ENCODE peak calls at places on chromosomes 16 and 17, in five cellular contexts. D is caudate nucleus, R is OCI-LY7, F is adrenal gland, G is mesendoderm. T is an unnamed sample.

GRCh38 chr16:2912330-2913199 is 834 bp downstream of the FLYWCH1 start:
- DNase-seq in D (no peak), R (peak), F (peak), G (peak), T (no peak)

GRCh38 chr16:26605872-26606271 is 460.9 kb upstream of the C16orf82 start:
- DNase-seq in D (no peak), R (peak), F (no peak), G (no peak), T (no peak)

GRCh38 chr17:37713624-37714023 is 31.2 kb downstream of the HNF1B start:
- DNase-seq in D (no peak), R (no peak), F (no peak), G (no peak), T (no peak)

GRCh38 chr16:84604477-84605013 is 13.3 kb downstream of the COTL1 start:
- DNase-seq in D (no peak), R (no peak), F (no peak), G (no peak), T (no peak)

GRCh38 chr17:76844846-76845245 is 23.4 kb upstream of the MGAT5B start:
- DNase-seq in D (no peak), R (peak), F (no peak), G (no peak), T (no peak)

GRCh38 chr17:34519286-34519685 is 60.1 kb upstream of the TMEM132E start:
- DNase-seq in D (no peak), R (peak), F (peak), G (peak), T (no peak)

GRCh38 chr16:76114681-76115080 is 162.5 kb upstream of the CNTNAP4 start:
- DNase-seq in D (no peak), R (no peak), F (no peak), G (no peak), T (no peak)

GRCh38 chr16:67039260-67040020 is 10.5 kb downstream of the CBFB start:
- DNase-seq in D (no peak), R (no peak), F (no peak), G (no peak), T (no peak)

GRCh38 chr17:29207986-29208385 is 27.8 kb upstream of the MYO18A start:
- DNase-seq in D (no peak), R (no peak), F (no peak), G (no peak), T (no peak)

GRCh38 chr17:17537311-17538099 is 41.3 kb upstream of the RASD1 start:
- DNase-seq in D (no peak), R (no peak), F (peak), G (no peak), T (no peak)

GRCh38 chr16:17070882-17071592 is 399.7 kb downstream of the XYLT1 start:
- DNase-seq in D (peak), R (peak), F (peak), G (peak), T (peak)

GRCh38 chr17:45812102-45812501 is 28.0 kb downstream of the CRHR1 start:
- DNase-seq in D (no peak), R (peak), F (no peak), G (peak), T (no peak)

GRCh38 chr16:49067776-49068175 is 213.9 kb downstream of the CBLN1 start:
- DNase-seq in D (no peak), R (no peak), F (no peak), G (no peak), T (no peak)

GRCh38 chr16:53282975-53283946 is 151.0 kb upstream of the RBL2 start:
- DNase-seq in D (no peak), R (peak), F (no peak), G (peak), T (peak)

GRCh38 chr16:72952404-72953301 is 95.3 kb downstream of the ZFHX3 start:
- DNase-seq in D (no peak), R (no peak), F (peak), G (no peak), T (no peak)

GRCh38 chr17:82035956-82036633 is 1.4 kb downstream of the DCXR start:
- DNase-seq in D (no peak), R (no peak), F (peak), G (no peak), T (no peak)
- H3K27ac ChIP-seq in D (no peak), R (no peak), F (no peak), G (no peak), T (no peak)

GRCh38 chr17:47792979-47793378 is 28.6 kb downstream of the OSBPL7 start:
- DNase-seq in D (no peak), R (no peak), F (no peak), G (no peak), T (no peak)
- H3K27ac ChIP-seq in D (no peak), R (no peak), F (no peak), G (no peak), T (no peak)

GRCh38 chr16:4949986-4950385 is 8.1 kb upstream of the SEC14L5 start:
- DNase-seq in D (no peak), R (no peak), F (no peak), G (no peak), T (no peak)

GRCh38 chr16:4946917-4947316 is 10.0 kb upstream of the PPL start:
- DNase-seq in D (no peak), R (no peak), F (no peak), G (no peak), T (no peak)

GRCh38 chr16:4948903-4949766 is 9.0 kb upstream of the SEC14L5 start:
- DNase-seq in D (no peak), R (no peak), F (no peak), G (no peak), T (no peak)

GRCh38 chr16:4945560-4946502 is 8.9 kb upstream of the PPL start:
- DNase-seq in D (no peak), R (no peak), F (peak), G (no peak), T (no peak)

DNA sequence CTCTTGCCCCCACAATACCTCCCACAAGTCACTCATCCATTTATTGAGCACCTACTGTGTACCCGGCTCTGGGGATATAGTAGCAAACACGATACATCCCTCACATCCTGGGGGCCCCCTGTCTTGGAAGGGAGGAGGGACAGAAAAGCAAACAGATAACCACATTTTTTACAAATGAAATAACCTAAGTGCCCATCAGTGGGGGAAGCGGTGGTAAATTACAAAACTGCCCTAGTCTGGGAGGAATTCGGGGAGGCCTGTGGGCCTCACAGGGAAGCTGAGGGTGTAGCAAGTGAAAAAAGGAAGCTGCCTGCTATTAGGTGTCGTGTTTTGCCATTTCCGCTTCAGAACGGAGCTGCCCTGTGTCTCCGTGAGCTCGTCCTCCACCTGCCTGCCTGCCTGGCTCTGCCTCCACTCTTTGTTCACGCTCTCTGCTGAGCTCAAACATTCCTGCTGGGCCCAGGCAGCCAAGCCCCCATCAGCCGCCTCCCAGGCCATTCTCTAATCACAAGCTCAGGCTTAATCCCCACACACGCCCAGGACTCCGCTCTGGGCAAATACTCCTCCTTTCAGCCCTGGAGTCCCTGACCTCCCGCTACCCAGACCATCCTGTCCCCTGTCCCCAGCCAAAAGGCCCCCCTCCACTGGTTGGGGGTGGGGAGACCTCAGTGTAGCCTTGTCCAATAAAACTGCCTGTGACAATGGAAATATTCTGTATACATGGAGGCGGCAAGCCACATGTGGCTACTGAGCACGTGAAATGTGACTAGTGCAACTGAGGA is 10.2 kb upstream of the SEC14L5 start:
- DNase-seq in D (no peak), R (no peak), F (no peak), G (peak), T (no peak)
- H3K27ac ChIP-seq in D (no peak), R (no peak), F (no peak), G (peak), T (no peak)

GRCh38 chr17:47821424-47822379 is at the start of gene OSBPL7:
- DNase-seq in D (peak), R (peak), F (peak), G (peak), T (no peak)
- H3K27ac ChIP-seq in D (peak), R (no peak), F (no peak), G (no peak), T (no peak)

DNA sequence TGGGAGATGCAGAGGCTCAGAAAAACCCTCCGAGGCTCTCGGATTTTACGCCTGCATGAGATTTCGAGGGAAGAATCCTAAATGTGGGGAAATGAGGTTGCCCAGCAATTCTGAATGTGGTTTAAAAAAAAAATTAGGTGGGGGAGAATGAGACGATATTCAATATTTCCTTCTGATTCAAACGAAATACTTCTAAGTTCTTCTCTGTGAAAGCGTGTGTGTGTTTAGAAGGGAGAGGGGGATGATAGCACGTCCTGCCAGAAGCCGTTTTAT is 47.8 kb downstream of the TBC1D16 start:
- DNase-seq in D (no peak), R (no peak), F (no peak), G (no peak), T (no peak)
- H3K27ac ChIP-seq in D (no peak), R (no peak), F (no peak), G (peak), T (peak)

GRCh38 chr17:32488177-32488542 is 1.4 kb downstream of the CDK5R1 start:
- DNase-seq in D (no peak), R (no peak), F (no peak), G (no peak), T (no peak)

GRCh38 chr17:32488604-32489180 is 1.9 kb downstream of the CDK5R1 start:
- DNase-seq in D (no peak), R (no peak), F (no peak), G (no peak), T (no peak)

GRCh38 chr17:32489320-32490100 is 2.7 kb downstream of the CDK5R1 start:
- DNase-seq in D (no peak), R (no peak), F (no peak), G (no peak), T (no peak)

GRCh38 chr17:32491371-32492280 is 4.8 kb downstream of the CDK5R1 start:
- DNase-seq in D (no peak), R (no peak), F (peak), G (no peak), T (no peak)

DNA sequence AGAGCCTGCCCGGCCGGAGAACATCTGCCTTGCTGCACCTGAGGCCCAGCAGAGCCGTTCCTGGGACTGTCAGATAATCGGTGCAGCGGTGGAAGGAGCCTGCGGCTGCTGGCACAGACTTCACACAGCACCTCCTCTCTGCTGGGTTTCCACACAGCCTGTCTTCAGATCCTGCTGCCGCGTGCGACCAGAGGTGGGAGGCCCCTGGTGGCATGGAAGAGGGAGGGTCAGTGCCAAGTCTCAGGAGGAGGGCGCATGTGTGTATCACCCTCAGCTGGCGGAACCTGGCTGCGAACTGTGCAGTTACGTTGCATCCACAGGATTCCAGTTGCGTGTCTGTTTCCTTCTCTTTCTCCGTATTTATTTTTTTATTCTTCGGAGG is 3.3 kb downstream of the CDK5R1 start:
- DNase-seq in D (no peak), R (no peak), F (no peak), G (peak), T (no peak)
- H3K27ac ChIP-seq in D (peak), R (no peak), F (no peak), G (no peak), T (no peak)